ENCODE peak calls at places on chromosome 15, in seven cellular contexts. A is activated naive CD4-positive, alpha-beta T cell; Z is epithelial cell of esophagus; C is pulmonary artery endothelial cell; N is aorta; M is stimulated activated CD4-positive, alpha-beta T cell treated with anti-CD3 and anti-CD28 coated beads, Interleukin-2, amount 100 ng/mL, for 48 hours; P is lower leg skin. W is an unnamed sample.

GRCh38 chr15:62417444-62417843 is 252.4 kb upstream of the C2CD4B start:
- DNase-seq in A (no peak), Z (peak), C (no peak), N (no peak), M (no peak), P (no peak), W (no peak)

GRCh38 chr15:70376031-70376928 is 278.6 kb upstream of the TLE3 start:
- DNase-seq in A (no peak), Z (no peak), C (no peak), N (no peak), M (no peak), P (no peak), W (peak)

GRCh38 chr15:61459785-61460707 is 230.9 kb upstream of the RORA start:
- DNase-seq in A (no peak), Z (peak), C (peak), N (no peak), M (no peak), P (no peak), W (no peak)

GRCh38 chr15:82570721-82571519 is 30.7 kb upstream of the RPS17 start:
- DNase-seq in A (no peak), Z (no peak), C (no peak), N (peak), M (no peak), P (no peak), W (no peak)

GRCh38 chr15:83694538-83694937 is 40.6 kb downstream of the ADAMTSL3 start:
- DNase-seq in A (no peak), Z (no peak), C (no peak), N (no peak), M (no peak), P (no peak), W (no peak)

GRCh38 chr15:93617443-93617842 is 528.4 kb upstream of the RGMA start:
- DNase-seq in A (no peak), Z (no peak), C (no peak), N (no peak), M (no peak), P (no peak), W (no peak)

GRCh38 chr15:48721061-48721810 is 75.7 kb upstream of the FBN1 start:
- DNase-seq in A (no peak), Z (no peak), C (no peak), N (no peak), M (no peak), P (peak), W (no peak)

GRCh38 chr15:29613951-29614382 is 208.3 kb downstream of the TJP1 start:
- DNase-seq in A (no peak), Z (peak), C (no peak), N (no peak), M (no peak), P (no peak), W (no peak)

GRCh38 chr15:28989239-28989830 is 103.6 kb downstream of the APBA2 start:
- DNase-seq in A (no peak), Z (no peak), C (no peak), N (no peak), M (no peak), P (no peak), W (no peak)

W was measured in cardiac septum.